ENCODE peak calls at places on chromosomes 2 and 18, in five cellular contexts. L, B, V, A and Z are unnamed samples.

GRCh38 chr2:234670804-234671203 is 173.9 kb upstream of the ARL4C start:
- DNase-seq in B (no peak), A (no peak), L (no peak), V (no peak), Z (no peak)

GRCh38 chr2:238761802-238762373 is 86.0 kb upstream of the TWIST2 start:
- DNase-seq in L (no peak), V (peak), A (peak), B (peak), Z (peak)

GRCh38 chr2:85886585-85886984 is 2.2 kb downstream of the ST3GAL5 start:
- DNase-seq in L (no peak), A (peak), B (no peak), V (peak), Z (no peak)

GRCh38 chr2:136233315-136233714 is 115.4 kb upstream of the CXCR4 start:
- DNase-seq in L (no peak), B (no peak), A (no peak), V (no peak), Z (no peak)

GRCh38 chr18:24726727-24727539 is 266.5 kb downstream of the HRH4 start:
- DNase-seq in B (peak), L (peak), A (peak), V (peak), Z (peak)

GRCh38 chr2:125581561-125581960 is 1074.4 kb upstream of the GYPC start:
- DNase-seq in V (no peak), L (no peak), B (no peak), A (no peak), Z (no peak)

GRCh38 chr2:46827274-46827930 is 88.2 kb downstream of the MCFD2 start:
- DNase-seq in V (peak), B (no peak), L (no peak), A (peak), Z (no peak)

GRCh38 chr18:36662000-36662399 is 166.8 kb downstream of the TPGS2 start:
- DNase-seq in V (peak), A (peak), L (no peak), B (peak), Z (no peak)

GRCh38 chr2:67070826-67071225 is 326.3 kb upstream of the ETAA1 start:
- DNase-seq in L (no peak), B (no peak), A (peak), V (peak), Z (no peak)

GRCh38 chr2:119088416-119088815 is 70.1 kb downstream of the C1QL2 start:
- DNase-seq in A (no peak), L (no peak), B (no peak), V (no peak), Z (no peak)

GRCh38 chr2:9673914-9674481 is 43.2 kb upstream of the YWHAQ start:
- DNase-seq in A (peak), B (no peak), L (no peak), V (no peak), Z (no peak)

GRCh38 chr18:48020337-48021250 is 90.1 kb upstream of the SMAD2 start:
- DNase-seq in L (no peak), A (no peak), B (no peak), V (no peak), Z (no peak)

GRCh38 chr2:46650556-46651001 is 171.2 kb downstream of the TMEM247 start:
- DNase-seq in B (peak), V (peak), A (peak), L (peak), Z (peak)

GRCh38 chr2:236250909-236251579 is 13.2 kb downstream of the ASB18 start:
- DNase-seq in B (no peak), A (no peak), L (no peak), V (no peak), Z (no peak)

GRCh38 chr2:17935242-17935885 is 56.9 kb downstream of the KCNS3 start:
- DNase-seq in B (peak), L (no peak), A (no peak), V (no peak), Z (no peak)

GRCh38 chr2:8615252-8616083 is 66.4 kb upstream of the ID2 start:
- DNase-seq in V (no peak), L (no peak), B (no peak), A (no peak), Z (no peak)

GRCh38 chr2:205358351-205358815 is 323.9 kb upstream of the NRP2 start:
- DNase-seq in B (peak), V (peak), A (peak), L (no peak), Z (no peak)

GRCh38 chr2:121826036-121826435 is 70.6 kb downstream of the TSN start:
- DNase-seq in V (peak), B (no peak), L (no peak), A (no peak), Z (no peak)

GRCh38 chr2:230472619-230473018 is 56.6 kb downstream of the SP100 start:
- DNase-seq in L (no peak), A (peak), B (no peak), V (peak), Z (no peak)

GRCh38 chr18:30175061-30175574 is 867.4 kb downstream of the DSC3 start:
- DNase-seq in B (no peak), V (no peak), L (no peak), A (no peak), Z (no peak)

GRCh38 chr2:98444436-98445166 is at the start of gene INPP4A:
- DNase-seq in V (peak), B (peak), L (peak), A (peak), Z (peak)

GRCh38 chr2:45441571-45441970 is 169.5 kb downstream of the SRBD1 start:
- DNase-seq in B (no peak), A (no peak), L (no peak), V (no peak), Z (no peak)

GRCh38 chr2:181372656-181373055 is 84.5 kb upstream of the ITGA4 start:
- DNase-seq in B (no peak), V (no peak), L (no peak), A (no peak), Z (no peak)

GRCh38 chr2:181376442-181376841 is 80.7 kb upstream of the ITGA4 start:
- DNase-seq in A (no peak), L (no peak), B (no peak), V (no peak), Z (peak)

GRCh38 chr2:181371782-181372292 is 85.3 kb upstream of the ITGA4 start:
- DNase-seq in B (no peak), A (peak), V (peak), L (no peak), Z (no peak)

GRCh38 chr2:181376999-181377398 is 80.2 kb upstream of the ITGA4 start:
- DNase-seq in L (no peak), V (no peak), B (no peak), A (no peak), Z (no peak)

GRCh38 chr2:181374741-181375675 is 82.2 kb upstream of the ITGA4 start:
- DNase-seq in V (peak), L (no peak), B (no peak), A (no peak), Z (no peak)
- H3K27ac ChIP-seq in V (no peak), L (no peak), B (no peak), A (no peak), Z (peak)

GRCh38 chr2:28310107-28310506 is 82.6 kb upstream of the FOSL2 start:
- DNase-seq in A (no peak), B (no peak), L (no peak), V (no peak), Z (no peak)
- H2AFZ ChIP-seq in A (no peak), B (no peak), L (no peak), V (no peak), Z (no peak)

DNA sequence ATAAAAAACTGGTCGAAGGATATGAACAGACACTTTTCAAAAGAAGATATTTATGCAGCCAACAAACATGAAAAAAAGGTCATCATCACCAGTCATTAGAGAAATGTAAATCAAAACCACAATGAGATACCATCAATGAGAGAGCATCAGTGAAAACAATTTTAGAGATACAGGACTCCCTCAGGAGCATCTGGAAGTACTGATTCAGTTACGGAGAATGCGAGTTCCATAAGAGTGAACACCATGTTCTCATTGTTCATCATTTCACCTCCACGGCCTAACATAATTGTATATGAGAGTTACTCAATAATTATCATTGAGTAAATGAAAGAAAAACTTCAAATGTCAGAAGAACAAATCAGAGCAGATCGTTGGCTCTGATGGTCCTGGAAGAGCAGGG is 140.9 kb upstream of the TANK start:
- DNase-seq in L (no peak), B (no peak), A (no peak), V (no peak), Z (no peak)
- H3K27ac ChIP-seq in L (no peak), B (no peak), A (no peak), V (no peak), Z (no peak)

GRCh38 chr2:55120634-55121359 is 70.5 kb upstream of the RTN4 start:
- DNase-seq in B (no peak), L (no peak), V (peak), A (peak), Z (no peak)
- H2AFZ ChIP-seq in B (peak), L (no peak), V (peak), A (peak), Z (no peak)

DNA sequence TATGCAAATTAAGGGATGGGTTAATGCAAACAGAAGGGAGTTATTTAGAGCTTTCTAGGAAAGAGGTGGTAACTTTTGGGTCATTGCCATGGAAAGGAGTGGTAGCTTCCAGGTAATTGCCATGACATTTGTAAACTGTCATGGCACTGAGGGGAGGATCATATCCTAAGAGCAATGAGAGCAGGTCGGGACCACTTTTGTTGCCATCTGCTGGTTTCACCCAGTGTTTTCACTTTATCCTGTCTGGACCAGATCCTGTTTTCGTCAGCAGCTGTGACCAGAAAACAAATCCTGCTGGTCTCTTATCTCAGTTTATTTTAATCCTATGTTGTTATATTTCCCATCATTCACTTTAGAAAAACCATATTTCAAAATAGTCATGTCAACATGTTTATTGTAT is 874 bp downstream of the C2orf66 start:
- DNase-seq in L (no peak), V (peak), B (peak), A (no peak), Z (no peak)
- H3K27ac ChIP-seq in L (no peak), V (no peak), B (no peak), A (no peak), Z (no peak)